ENCODE peak calls at places on chromosomes 2 and 18, in four cellular contexts. One of them, this sample, is unnamed.

GRCh38 chr2:8882094-8882493 is 44.7 kb upstream of the KIDINS220 start:
- ATAC-seq in activated B cell treated with CpG ODN at 0.5 μM for 24 hours: no peak
- ATAC-seq in stimulated activated naive B cell treated with anti-CD40 and anti-IgM and Interleukin-4, amounts not matched to agents 10 μg/mL and 1 μg/mL and 100 μg/mL, for 72 hours: peak; percentile 25
- ATAC-seq in activated naive CD8-positive, alpha-beta T cell treated with anti-CD3 and anti-CD28 coated beads, Interleukin-2, amount 50 U/mL, for 24 hours: no peak
- ATAC-seq in this sample: no peak

GRCh38 chr18:48032876-48033769 is 102.7 kb upstream of the SMAD2 start:
- ATAC-seq in activated B cell treated with CpG ODN at 0.5 μM for 24 hours: no peak
- ATAC-seq in stimulated activated naive B cell treated with anti-CD40 and anti-IgM and Interleukin-4, amounts not matched to agents 10 μg/mL and 1 μg/mL and 100 μg/mL, for 72 hours: no peak
- ATAC-seq in activated naive CD8-positive, alpha-beta T cell treated with anti-CD3 and anti-CD28 coated beads, Interleukin-2, amount 50 U/mL, for 24 hours: no peak
- ATAC-seq in this sample: peak; percentile 45

GRCh38 chr2:203998195-203998804 is 61.7 kb downstream of the ICOS start:
- ATAC-seq in activated B cell treated with CpG ODN at 0.5 μM for 24 hours: no peak
- ATAC-seq in stimulated activated naive B cell treated with anti-CD40 and anti-IgM and Interleukin-4, amounts not matched to agents 10 μg/mL and 1 μg/mL and 100 μg/mL, for 72 hours: no peak
- ATAC-seq in activated naive CD8-positive, alpha-beta T cell treated with anti-CD3 and anti-CD28 coated beads, Interleukin-2, amount 50 U/mL, for 24 hours: peak; percentile 68
- ATAC-seq in this sample: peak; percentile 81

GRCh38 chr2:20227894-20228505 is 3.1 kb upstream of the SDC1 start:
- ATAC-seq in activated B cell treated with CpG ODN at 0.5 μM for 24 hours: no peak
- ATAC-seq in stimulated activated naive B cell treated with anti-CD40 and anti-IgM and Interleukin-4, amounts not matched to agents 10 μg/mL and 1 μg/mL and 100 μg/mL, for 72 hours: no peak
- ATAC-seq in activated naive CD8-positive, alpha-beta T cell treated with anti-CD3 and anti-CD28 coated beads, Interleukin-2, amount 50 U/mL, for 24 hours: no peak
- ATAC-seq in this sample: no peak

GRCh38 chr2:224421065-224421464 is 19.2 kb upstream of the FAM124B start:
- ATAC-seq in activated B cell treated with CpG ODN at 0.5 μM for 24 hours: no peak
- ATAC-seq in stimulated activated naive B cell treated with anti-CD40 and anti-IgM and Interleukin-4, amounts not matched to agents 10 μg/mL and 1 μg/mL and 100 μg/mL, for 72 hours: no peak
- ATAC-seq in activated naive CD8-positive, alpha-beta T cell treated with anti-CD3 and anti-CD28 coated beads, Interleukin-2, amount 50 U/mL, for 24 hours: no peak
- ATAC-seq in this sample: no peak

GRCh38 chr2:70785137-70785911 is 5.1 kb downstream of the FIGLA start:
- ATAC-seq in activated B cell treated with CpG ODN at 0.5 μM for 24 hours: peak; percentile 68
- ATAC-seq in stimulated activated naive B cell treated with anti-CD40 and anti-IgM and Interleukin-4, amounts not matched to agents 10 μg/mL and 1 μg/mL and 100 μg/mL, for 72 hours: peak; percentile 74
- ATAC-seq in activated naive CD8-positive, alpha-beta T cell treated with anti-CD3 and anti-CD28 coated beads, Interleukin-2, amount 50 U/mL, for 24 hours: peak; percentile 69
- ATAC-seq in this sample: peak; percentile 52

GRCh38 chr2:170467568-170468422 is 247.3 kb upstream of the SP5 start:
- ATAC-seq in activated B cell treated with CpG ODN at 0.5 μM for 24 hours: no peak
- ATAC-seq in stimulated activated naive B cell treated with anti-CD40 and anti-IgM and Interleukin-4, amounts not matched to agents 10 μg/mL and 1 μg/mL and 100 μg/mL, for 72 hours: no peak
- ATAC-seq in activated naive CD8-positive, alpha-beta T cell treated with anti-CD3 and anti-CD28 coated beads, Interleukin-2, amount 50 U/mL, for 24 hours: no peak
- ATAC-seq in this sample: no peak

GRCh38 chr2:157194097-157194688 is 63.3 kb upstream of the GALNT5 start:
- ATAC-seq in activated B cell treated with CpG ODN at 0.5 μM for 24 hours: no peak
- ATAC-seq in stimulated activated naive B cell treated with anti-CD40 and anti-IgM and Interleukin-4, amounts not matched to agents 10 μg/mL and 1 μg/mL and 100 μg/mL, for 72 hours: peak; percentile 78
- ATAC-seq in activated naive CD8-positive, alpha-beta T cell treated with anti-CD3 and anti-CD28 coated beads, Interleukin-2, amount 50 U/mL, for 24 hours: no peak
- ATAC-seq in this sample: peak; percentile 38

GRCh38 chr2:110885256-110885655 is 152.9 kb downstream of the ACOXL start:
- ATAC-seq in activated B cell treated with CpG ODN at 0.5 μM for 24 hours: no peak
- ATAC-seq in stimulated activated naive B cell treated with anti-CD40 and anti-IgM and Interleukin-4, amounts not matched to agents 10 μg/mL and 1 μg/mL and 100 μg/mL, for 72 hours: no peak
- ATAC-seq in activated naive CD8-positive, alpha-beta T cell treated with anti-CD3 and anti-CD28 coated beads, Interleukin-2, amount 50 U/mL, for 24 hours: no peak
- ATAC-seq in this sample: no peak

GRCh38 chr2:45199973-45200372 is 190.7 kb upstream of the SIX2 start:
- ATAC-seq in activated B cell treated with CpG ODN at 0.5 μM for 24 hours: no peak
- ATAC-seq in stimulated activated naive B cell treated with anti-CD40 and anti-IgM and Interleukin-4, amounts not matched to agents 10 μg/mL and 1 μg/mL and 100 μg/mL, for 72 hours: no peak
- ATAC-seq in activated naive CD8-positive, alpha-beta T cell treated with anti-CD3 and anti-CD28 coated beads, Interleukin-2, amount 50 U/mL, for 24 hours: no peak
- ATAC-seq in this sample: no peak

GRCh38 chr18:5238371-5238758 is 41.3 kb upstream of the AKAIN1 start:
- ATAC-seq in activated B cell treated with CpG ODN at 0.5 μM for 24 hours: peak; percentile 43
- ATAC-seq in stimulated activated naive B cell treated with anti-CD40 and anti-IgM and Interleukin-4, amounts not matched to agents 10 μg/mL and 1 μg/mL and 100 μg/mL, for 72 hours: peak; percentile 56
- ATAC-seq in activated naive CD8-positive, alpha-beta T cell treated with anti-CD3 and anti-CD28 coated beads, Interleukin-2, amount 50 U/mL, for 24 hours: peak; percentile 51
- ATAC-seq in this sample: peak; percentile 50

GRCh38 chr2:217338306-217338916 is 478.5 kb upstream of the TNP1 start:
- ATAC-seq in activated B cell treated with CpG ODN at 0.5 μM for 24 hours: no peak
- ATAC-seq in stimulated activated naive B cell treated with anti-CD40 and anti-IgM and Interleukin-4, amounts not matched to agents 10 μg/mL and 1 μg/mL and 100 μg/mL, for 72 hours: no peak
- ATAC-seq in activated naive CD8-positive, alpha-beta T cell treated with anti-CD3 and anti-CD28 coated beads, Interleukin-2, amount 50 U/mL, for 24 hours: no peak
- ATAC-seq in this sample: no peak

This sample was measured in activated T-helper 17 cell treated with anti-CD3 and anti-CD28 coated beads, Interleukin-2, amount 50 U/mL, for 72 hours.